ENCODE peak calls at places on chromosome 20, in seven cellular contexts. J is K562, S is HCT116, H is HepG2, Z is GM12878, U is GM23338, P is H1. K is an unnamed sample.

GRCh38 chr20:37468886-37469285 is 52.2 kb upstream of the NNAT start:
- DNase-seq in J (no peak), S (no peak), H (no peak), Z (no peak), U (no peak), P (no peak), K (no peak)

GRCh38 chr20:51955756-51956155 is 153.4 kb upstream of the SALL4 start:
- DNase-seq in J (no peak), S (no peak), H (no peak), Z (no peak), U (no peak), P (no peak), K (no peak)

GRCh38 chr20:48416002-48416401 is 411.8 kb downstream of the PREX1 start:
- DNase-seq in J (no peak), S (no peak), H (no peak), Z (peak), U (no peak), P (no peak), K (no peak)

GRCh38 chr20:39105551-39105950 is 143.4 kb downstream of the DHX35 start:
- DNase-seq in J (peak), S (no peak), H (no peak), Z (no peak), U (no peak), P (no peak), K (no peak)

GRCh38 chr20:52311209-52311794 is 119.7 kb upstream of the ZFP64 start:
- DNase-seq in J (no peak), S (no peak), H (no peak), Z (no peak), U (peak), P (no peak), K (no peak)

GRCh38 chr20:51910202-51911050 is 108.1 kb upstream of the SALL4 start:
- DNase-seq in J (no peak), S (no peak), H (no peak), Z (no peak), U (peak), P (no peak), K (peak)

GRCh38 chr20:38450412-38450975 is 15.4 kb upstream of the SNHG17 start:
- DNase-seq in J (peak), S (no peak), H (no peak), Z (no peak), U (no peak), P (no peak), K (peak)

GRCh38 chr20:7113577-7114466 is 346.3 kb downstream of the BMP2 start:
- DNase-seq in J (peak), S (no peak), H (peak), Z (no peak), U (peak), P (peak), K (peak)

GRCh38 chr20:23214903-23215302 is 128.8 kb upstream of the CD93 start:
- DNase-seq in J (no peak), S (no peak), H (no peak), Z (no peak), U (no peak), P (no peak), K (no peak)

GRCh38 chr20:11844691-11845090 is 73.0 kb upstream of the BTBD3 start:
- DNase-seq in J (no peak), S (no peak), H (no peak), Z (no peak), U (no peak), P (no peak), K (no peak)

GRCh38 chr20:8172191-8172590 is 40.1 kb downstream of the PLCB1 start:
- DNase-seq in J (no peak), S (no peak), H (peak), Z (no peak), U (no peak), P (no peak), K (no peak)

GRCh38 chr20:24952376-24953203 is 3.5 kb downstream of the CST7 start:
- DNase-seq in J (no peak), S (no peak), H (no peak), Z (no peak), U (no peak), P (no peak), K (no peak)

GRCh38 chr20:12528591-12529041 is 480.2 kb upstream of the SPTLC3 start:
- DNase-seq in J (no peak), S (no peak), H (no peak), Z (no peak), U (no peak), P (no peak), K (no peak)

GRCh38 chr20:47493175-47493953 is 8.3 kb upstream of the NCOA3 start:
- DNase-seq in J (peak), S (peak), H (peak), Z (no peak), U (no peak), P (no peak), K (peak)

GRCh38 chr20:62413896-62414481 is 6.9 kb upstream of the CABLES2 start:
- DNase-seq in J (no peak), S (no peak), H (no peak), Z (no peak), U (peak), P (no peak), K (no peak)
- TF ChIP-seq CTCF in J (peak), S (peak), H (peak), Z (peak), U (peak), P (no peak), K (peak)

GRCh38 chr20:63007722-63008488 is 1.1 kb upstream of the BHLHE23 start:
- DNase-seq in J (no peak), S (no peak), H (no peak), Z (no peak), U (peak), P (no peak), K (no peak)

GRCh38 chr20:63006611-63007471 is at the start of gene BHLHE23:
- DNase-seq in J (no peak), S (no peak), H (no peak), Z (no peak), U (peak), P (no peak), K (no peak)

GRCh38 chr20:63008541-63009043 is 1.8 kb upstream of the BHLHE23 start:
- DNase-seq in J (no peak), S (no peak), H (no peak), Z (no peak), U (no peak), P (no peak), K (no peak)

GRCh38 chr20:63005862-63006564 is 751 bp downstream of the BHLHE23 start:
- DNase-seq in J (no peak), S (no peak), H (no peak), Z (no peak), U (peak), P (no peak), K (no peak)

GRCh38 chr20:63007472-63007721 is 633 bp upstream of the BHLHE23 start:
- DNase-seq in J (no peak), S (no peak), H (no peak), Z (no peak), U (no peak), P (no peak), K (no peak)
- TF ChIP-seq EZH2 in J (no peak), S (no peak), H (no peak), Z (no peak), U (no peak), P (no peak), K (peak)

GRCh38 chr20:10433623-10434466 is at the start of gene MKKS:
- DNase-seq in J (peak), S (peak), H (peak), Z (no peak), U (peak), P (peak), K (peak)
- TF ChIP-seq POLR2AphosphoS5 in J (peak), S (no peak), H (peak), Z (peak), U (peak), P (no peak), K (no peak)

DNA sequence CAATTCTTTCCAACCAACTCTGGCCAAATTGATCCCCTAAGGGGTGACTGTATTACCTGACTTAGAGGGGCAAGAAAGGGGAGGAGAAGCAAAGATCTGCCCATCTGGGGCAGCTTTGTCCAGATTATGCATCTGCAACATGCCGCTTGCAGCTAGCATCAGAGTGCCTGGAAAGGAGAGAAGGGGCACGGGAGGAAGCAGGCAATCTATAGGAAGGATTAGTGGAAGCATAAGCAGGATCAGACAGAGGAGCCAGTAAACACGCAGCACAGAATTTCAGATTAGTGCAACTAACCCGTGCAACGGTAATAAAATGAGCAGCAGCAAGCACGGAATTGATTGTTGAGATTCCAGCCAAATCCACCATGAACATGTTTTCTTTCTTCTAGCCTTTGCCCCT is 643.6 kb upstream of the CHD6 start:
- DNase-seq in J (no peak), S (no peak), H (no peak), Z (no peak), U (no peak), P (no peak), K (no peak)
- TF ChIP-seq CTCF in J (no peak), S (no peak), H (no peak), Z (no peak), U (no peak), P (no peak), K (no peak)

GRCh38 chr20:3673551-3674070 is 8.2 kb downstream of the ADAM33 start:
- DNase-seq in J (no peak), S (no peak), H (no peak), Z (no peak), U (peak), P (no peak), K (no peak)

GRCh38 chr20:3672864-3673550 is 8.8 kb downstream of the ADAM33 start:
- DNase-seq in J (no peak), S (no peak), H (no peak), Z (no peak), U (peak), P (no peak), K (no peak)

GRCh38 chr20:3670511-3670910 is 7.3 kb upstream of the GFRA4 start:
- DNase-seq in J (no peak), S (no peak), H (no peak), Z (no peak), U (peak), P (no peak), K (no peak)

GRCh38 chr20:3670945-3671344 is 7.7 kb upstream of the GFRA4 start:
- DNase-seq in J (no peak), S (no peak), H (no peak), Z (no peak), U (no peak), P (no peak), K (no peak)

GRCh38 chr20:3671986-3672863 is 9.0 kb upstream of the GFRA4 start:
- DNase-seq in J (no peak), S (no peak), H (no peak), Z (no peak), U (peak), P (no peak), K (no peak)
- TF ChIP-seq EZH2 in J (no peak), S (no peak), H (no peak), Z (no peak), U (peak), P (no peak), K (no peak)

GRCh38 chr20:63941282-63942060 is 14.7 kb downstream of the UCKL1 start:
- DNase-seq in J (peak), S (no peak), H (no peak), Z (no peak), U (peak), P (peak), K (no peak)
- TF ChIP-seq POLR2AphosphoS5 in J (no peak), S (no peak), H (no peak), Z (no peak), U (peak), P (peak), K (peak)

DNA sequence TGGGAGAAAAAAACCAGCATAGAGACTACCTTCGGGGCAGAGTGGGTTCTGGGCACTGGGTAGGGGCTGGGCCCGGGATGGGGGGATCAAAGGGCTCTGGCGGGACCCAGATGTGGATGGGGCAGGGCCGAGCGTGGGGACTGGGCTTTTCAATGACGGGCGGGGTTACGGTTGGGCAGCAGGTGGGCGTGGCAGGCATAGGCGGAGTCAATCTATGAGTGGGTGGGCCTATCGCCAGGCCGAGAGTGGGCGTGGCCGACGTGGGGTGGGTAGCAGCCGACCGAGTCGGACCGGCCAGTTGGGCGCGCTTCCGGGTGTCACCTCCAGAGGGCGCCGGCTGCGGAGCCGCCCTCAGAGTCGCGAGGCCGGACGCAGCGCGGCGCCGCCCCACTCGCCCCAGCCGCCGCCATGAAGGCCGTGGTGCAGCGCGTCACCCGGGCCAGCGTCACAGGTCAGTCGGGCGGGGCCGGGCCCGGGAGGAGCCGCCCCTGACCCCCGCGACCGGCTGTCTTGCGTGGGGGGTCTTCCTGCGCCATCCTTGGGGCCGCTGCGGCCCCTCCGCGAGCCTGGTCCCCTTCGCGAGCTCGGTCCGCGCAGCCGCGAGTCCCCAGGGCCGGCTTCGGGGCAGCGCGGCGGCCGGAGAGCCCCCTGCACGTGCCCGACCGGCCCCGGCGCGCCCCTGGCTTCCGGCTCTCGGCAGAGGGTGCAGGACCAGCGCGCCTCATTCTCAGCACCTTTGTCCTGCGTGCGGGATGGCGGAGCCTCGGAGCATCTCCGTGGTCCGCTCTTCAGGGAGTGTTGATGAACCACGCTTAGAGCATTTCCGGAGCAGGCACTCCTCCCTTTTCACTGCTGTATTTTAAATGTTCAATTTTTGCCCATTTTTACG is at the start of gene DTD1:
- DNase-seq in J (peak), S (peak), H (peak), Z (peak), U (peak), P (peak), K (peak)
- TF ChIP-seq CTCF in J (peak), S (peak), H (peak), Z (peak), U (peak), P (peak), K (peak)

DNA sequence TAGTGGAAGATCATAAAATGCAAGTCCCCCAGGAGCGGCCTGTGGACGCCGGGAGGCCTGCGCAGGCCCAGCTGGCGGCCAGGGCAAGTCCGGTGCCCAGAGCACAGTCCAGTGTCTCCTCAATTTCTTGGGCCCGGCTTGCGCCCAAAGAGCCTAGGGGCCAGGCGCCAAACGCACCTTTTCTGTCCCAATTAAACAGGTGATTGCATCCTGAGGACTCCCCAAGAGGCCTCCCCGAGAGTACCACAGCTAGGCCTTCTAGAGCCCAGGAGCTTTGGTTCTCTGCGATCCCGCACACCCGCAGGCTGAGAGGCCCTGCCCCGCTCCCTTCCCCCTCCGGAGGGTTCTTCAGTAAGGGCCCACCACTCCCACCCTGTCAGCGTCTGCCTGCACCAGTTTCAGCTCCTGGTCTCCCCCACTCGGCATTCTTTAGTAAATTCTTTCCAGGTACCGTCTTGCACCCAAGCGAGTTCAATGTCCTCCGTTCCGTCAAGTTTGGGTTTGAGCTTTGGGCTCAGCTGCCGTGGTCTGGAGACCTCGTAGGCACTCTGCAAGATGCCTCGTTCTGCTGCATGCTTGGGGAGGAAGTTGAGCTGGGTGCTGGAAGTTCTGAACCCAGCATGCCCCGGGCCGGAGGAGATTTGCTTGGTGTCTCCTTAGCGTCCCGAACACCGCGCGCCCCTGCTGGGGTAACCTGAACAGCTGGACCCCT is 3.9 kb upstream of the NKX2-2 start:
- DNase-seq in J (no peak), S (no peak), H (no peak), Z (no peak), U (peak), P (no peak), K (no peak)
- TF ChIP-seq EZH2 in J (no peak), S (no peak), H (no peak), Z (no peak), U (no peak), P (peak), K (peak)

GRCh38 chr20:36303831-36304230 is 2.3 kb upstream of the DLGAP4 start:
- DNase-seq in J (no peak), S (no peak), H (no peak), Z (no peak), U (no peak), P (no peak), K (no peak)

GRCh38 chr20:36307412-36308317 is 1.5 kb downstream of the DLGAP4 start:
- DNase-seq in J (no peak), S (no peak), H (no peak), Z (no peak), U (peak), P (no peak), K (no peak)

GRCh38 chr20:36304786-36305495 is 1.2 kb upstream of the DLGAP4 start:
- DNase-seq in J (no peak), S (no peak), H (no peak), Z (no peak), U (no peak), P (no peak), K (no peak)

GRCh38 chr20:36306557-36307411 is 645 bp downstream of the DLGAP4 start:
- DNase-seq in J (no peak), S (no peak), H (no peak), Z (no peak), U (peak), P (no peak), K (no peak)

DNA sequence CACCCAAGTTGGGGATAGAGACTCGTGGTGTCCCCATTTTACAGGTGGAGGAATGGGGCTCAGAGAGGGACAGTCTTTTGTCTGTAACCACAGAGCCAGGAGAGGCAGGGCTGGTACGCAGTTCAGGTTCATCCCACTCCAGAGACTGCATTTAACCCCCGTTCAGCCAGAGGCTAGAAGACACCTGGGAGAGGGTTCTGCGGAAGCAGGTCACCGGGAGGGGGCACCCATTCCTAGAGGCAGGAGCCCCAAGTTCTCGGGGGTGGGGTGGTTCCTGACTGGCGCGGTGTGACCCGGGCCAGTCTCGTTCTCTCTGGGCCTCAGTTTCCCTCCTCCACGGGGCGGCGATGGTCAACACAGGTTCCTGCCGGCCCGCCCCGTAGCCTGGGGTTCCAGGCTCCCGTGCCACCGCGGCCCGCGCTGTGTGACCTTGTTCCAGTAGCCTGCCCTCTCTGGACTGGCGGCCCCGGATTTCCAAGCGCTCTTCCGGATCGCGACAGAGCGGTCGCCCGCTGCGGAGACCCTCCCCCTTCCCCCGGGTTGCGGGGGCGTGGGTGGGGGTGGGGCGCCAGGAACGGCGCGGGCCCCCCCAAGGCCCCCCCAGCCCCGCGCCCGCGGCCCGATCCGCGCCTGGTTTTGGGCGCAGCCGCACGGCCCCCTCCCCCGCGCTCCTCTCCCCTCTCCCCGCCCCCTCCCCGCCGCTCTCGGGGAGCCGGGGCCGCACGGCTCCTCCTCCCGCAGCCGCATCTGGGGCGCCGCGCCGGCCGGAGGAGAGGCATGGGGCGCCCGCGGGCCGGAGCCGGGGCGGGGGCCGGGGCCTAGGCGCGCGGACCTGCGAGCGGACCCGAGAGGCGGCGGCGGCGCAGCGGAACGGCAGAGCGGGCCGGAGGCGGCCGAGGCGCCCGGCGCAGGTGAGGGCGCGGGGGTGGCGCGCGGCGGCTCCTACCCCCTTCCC is at the start of gene DLGAP4:
- DNase-seq in J (no peak), S (no peak), H (no peak), Z (no peak), U (peak), P (no peak), K (no peak)
- TF ChIP-seq POLR2AphosphoS5 in J (no peak), S (no peak), H (no peak), Z (no peak), U (no peak), P (no peak), K (no peak)

K was measured in endothelial cell of umbilical vein.